ENCODE peak calls at places on chromosomes 3 and 15, in seven cellular contexts. G, S, I, U, O, R and N are unnamed samples.
A peak's percentile ranks its signal among the peaks of the same experiment; 100 is the strongest.

GRCh38 chr3:25365636-25366035 is 62.4 kb upstream of the RARB start:
- DNase-seq in G (no peak), S (no peak), I (no peak), U (no peak), O (no peak), R (no peak), N (no peak)

GRCh38 chr15:62647195-62647865 is 395.2 kb upstream of the TPM1 start:
- DNase-seq in G (peak; percentile 27), S (no peak), I (no peak), U (peak; percentile 92), O (peak; percentile 50), R (peak; percentile 41), N (peak; percentile 84)

GRCh38 chr3:88151358-88151757 is 1.6 kb downstream of the C3orf38 start:
- DNase-seq in G (no peak), S (no peak), I (no peak), U (no peak), O (no peak), R (no peak), N (no peak)

GRCh38 chr15:52493968-52494367 is 34.7 kb downstream of the MYO5A start:
- DNase-seq in G (no peak), S (no peak), I (no peak), U (no peak), O (no peak), R (no peak), N (no peak)

GRCh38 chr15:92843819-92844218 is 56.3 kb upstream of the CHD2 start:
- DNase-seq in G (no peak), S (no peak), I (no peak), U (no peak), O (no peak), R (no peak), N (peak; percentile 92)

GRCh38 chr3:108125550-108126071 is 34.8 kb upstream of the CD47 start:
- DNase-seq in G (no peak), S (no peak), I (peak; percentile 35), U (no peak), O (no peak), R (no peak), N (no peak)

GRCh38 chr3:109132801-109133473 is 3.6 kb upstream of the C3orf85 start:
- DNase-seq in G (no peak), S (no peak), I (no peak), U (no peak), O (no peak), R (peak; percentile 21), N (no peak)

GRCh38 chr15:92981333-92981732 is 81.2 kb downstream of the CHD2 start:
- DNase-seq in G (no peak), S (no peak), I (no peak), U (peak; percentile 28), O (no peak), R (no peak), N (no peak)

GRCh38 chr15:51121631-51122225 is 27.0 kb upstream of the TNFAIP8L3 start:
- DNase-seq in G (no peak), S (no peak), I (no peak), U (no peak), O (no peak), R (no peak), N (no peak)

GRCh38 chr15:85793641-85794597 is 806 bp downstream of the KLHL25 start:
- DNase-seq in G (peak; percentile 48), S (peak; percentile 36), I (no peak), U (no peak), O (peak; percentile 40), R (peak; percentile 70), N (peak; percentile 45)

GRCh38 chr3:62375655-62376054 is 2.3 kb upstream of the FEZF2 start:
- DNase-seq in G (no peak), S (no peak), I (no peak), U (no peak), O (no peak), R (no peak), N (no peak)

GRCh38 chr3:170368921-170369320 is 11.4 kb downstream of the SKIL start:
- DNase-seq in G (no peak), S (no peak), I (no peak), U (no peak), O (no peak), R (no peak), N (no peak)

GRCh38 chr3:32366638-32367368 is 24.9 kb upstream of the CMTM7 start:
- DNase-seq in G (no peak), S (no peak), I (no peak), U (peak; percentile 21), O (no peak), R (no peak), N (no peak)

GRCh38 chr3:115074502-115074901 is 72.6 kb downstream of the ZBTB20 start:
- DNase-seq in G (no peak), S (no peak), I (no peak), U (no peak), O (peak; percentile 20), R (no peak), N (no peak)

GRCh38 chr15:92603743-92604470 is 51.7 kb downstream of the FAM174B start:
- DNase-seq in G (no peak), S (peak; percentile 58), I (no peak), U (no peak), O (no peak), R (no peak), N (no peak)

GRCh38 chr3:8423307-8423706 is 78.3 kb upstream of the LMCD1 start:
- DNase-seq in G (no peak), S (no peak), I (no peak), U (no peak), O (no peak), R (no peak), N (no peak)

GRCh38 chr3:8888296-8888915 is 74.9 kb downstream of the RAD18 start:
- DNase-seq in G (no peak), S (no peak), I (no peak), U (no peak), O (no peak), R (no peak), N (no peak)

GRCh38 chr3:148950806-148951205 is 40.5 kb upstream of the GYG1 start:
- DNase-seq in G (no peak), S (no peak), I (no peak), U (peak; percentile 15), O (peak; percentile 60), R (no peak), N (no peak)

GRCh38 chr3:169634618-169635236 is 28.8 kb downstream of the MECOM start:
- DNase-seq in G (no peak), S (no peak), I (no peak), U (no peak), O (no peak), R (peak; percentile 58), N (no peak)

GRCh38 chr15:79872358-79873017 is 24.3 kb downstream of the MTHFS start:
- DNase-seq in G (no peak), S (no peak), I (peak; percentile 18), U (no peak), O (peak; percentile 74), R (no peak), N (no peak)

GRCh38 chr15:70617076-70617910 is 146.1 kb downstream of the UACA start:
- DNase-seq in G (no peak), S (no peak), I (no peak), U (no peak), O (no peak), R (no peak), N (no peak)

GRCh38 chr3:107525954-107526305 is 3.2 kb downstream of the BBX start:
- DNase-seq in G (no peak), S (no peak), I (no peak), U (no peak), O (no peak), R (no peak), N (no peak)

GRCh38 chr3:58058654-58059263 is 50.5 kb downstream of the FLNB start:
- DNase-seq in G (no peak), S (no peak), I (no peak), U (no peak), O (no peak), R (no peak), N (no peak)

GRCh38 chr3:139935866-139936817 is 1.2 kb downstream of the CLSTN2 start:
- DNase-seq in G (peak; percentile 56), S (peak; percentile 47), I (no peak), U (no peak), O (peak; percentile 39), R (peak; percentile 58), N (peak; percentile 62)

DNA sequence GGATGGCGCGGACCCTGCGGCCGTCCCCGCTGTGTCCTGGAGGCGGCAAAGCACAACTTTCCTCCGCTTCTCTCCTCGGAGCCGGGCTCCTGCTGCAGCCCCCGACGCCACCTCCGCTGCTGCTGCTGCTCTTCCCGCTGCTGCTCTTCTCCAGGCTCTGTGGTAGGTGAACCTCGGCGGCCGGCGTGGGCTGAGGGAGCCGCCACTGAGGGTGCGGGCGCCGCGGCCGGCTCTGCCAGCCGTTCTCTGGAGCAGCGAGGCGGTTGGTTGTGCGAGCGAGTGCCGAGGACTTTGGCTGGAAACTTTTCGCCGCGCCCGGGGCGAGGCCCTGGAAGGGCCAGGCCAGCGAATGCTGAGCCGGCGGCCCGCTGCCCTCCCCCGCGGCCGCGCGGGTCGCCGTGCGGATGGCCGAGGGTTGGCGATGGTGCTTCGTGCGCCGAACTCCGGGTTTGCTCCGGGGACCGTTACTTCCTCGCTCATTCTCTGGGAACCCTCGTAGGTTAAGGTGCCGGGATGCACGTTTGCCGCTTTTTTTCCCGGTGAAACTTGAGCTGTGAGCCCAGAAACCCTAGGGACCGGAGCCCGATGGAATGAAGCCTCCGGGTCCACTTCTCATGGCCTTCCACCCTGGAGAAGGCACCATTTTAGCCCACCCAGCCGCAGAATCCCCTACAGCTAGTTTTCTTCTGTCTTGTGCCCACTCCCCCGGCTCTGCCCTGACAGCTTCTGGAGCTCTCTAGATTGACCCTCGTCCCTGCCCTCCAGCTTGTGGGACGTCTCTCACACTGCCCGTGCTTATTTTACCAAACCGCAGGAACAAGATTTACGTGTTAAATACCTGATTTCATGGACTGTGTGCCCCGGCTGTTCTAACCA is 638 bp downstream of the NECTIN3 start:
- DNase-seq in G (peak; percentile 36), S (peak; percentile 34), I (no peak), U (no peak), O (no peak), R (peak; percentile 53), N (peak; percentile 66)
- H3K27ac ChIP-seq in G (peak overlapping the region; percentile 92), S (peak overlapping the region; percentile 86), I (no peak overlapping the region), U (peak overlapping the region; percentile 96), O (peak overlapping the region; percentile 93), R (peak overlapping the region; percentile 70), N (peak overlapping the region; percentile 90)

DNA sequence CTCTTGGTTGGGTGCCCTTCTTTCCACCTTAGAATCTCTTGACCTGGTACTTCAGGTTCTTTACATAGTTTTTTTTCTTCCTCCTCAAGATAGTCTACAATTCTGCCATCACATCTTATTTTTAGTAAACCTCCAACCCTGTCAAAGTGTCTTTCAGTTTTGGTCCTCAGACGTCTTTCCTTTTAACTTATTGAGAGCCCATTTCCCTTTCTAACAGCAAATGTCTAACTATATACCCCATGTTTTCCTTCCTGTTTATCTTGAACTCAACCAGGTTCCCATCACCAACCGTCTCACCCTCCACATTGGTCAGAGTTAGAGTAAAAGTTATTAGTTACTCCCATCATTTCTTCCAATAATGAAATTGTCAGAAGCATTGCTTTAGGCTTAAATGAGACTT is 10.4 kb downstream of the KBTBD12 start:
- DNase-seq in G (no peak), S (no peak), I (no peak), U (no peak), O (no peak), R (no peak), N (no peak)
- H3K27ac ChIP-seq in G (no peak overlapping the region), S (no peak overlapping the region), I (no peak overlapping the region), U (no peak overlapping the region), O (no peak overlapping the region), R (no peak overlapping the region), N (no peak overlapping the region)

GRCh38 chr15:67945951-67946700 is 106.3 kb upstream of the RNU6-1 start:
- DNase-seq in G (peak; percentile 60), S (no peak), I (no peak), U (no peak), O (peak; percentile 99), R (no peak), N (peak; percentile 79)
- H3K27ac ChIP-seq in G (peak overlapping the region; percentile 89), S (peak overlapping the region; percentile 73), I (no peak overlapping the region), U (no peak overlapping the region), O (peak overlapping the region; percentile 69), R (no peak overlapping the region), N (no peak overlapping the region)

GRCh38 chr3:71075481-71075880 is 508.0 kb downstream of the FOXP1 start:
- DNase-seq in G (no peak), S (no peak), I (no peak), U (no peak), O (no peak), R (no peak), N (no peak)
- H3K27ac ChIP-seq in G (no peak overlapping the region), S (no peak overlapping the region), I (no peak overlapping the region), U (no peak overlapping the region), O (no peak overlapping the region), R (no peak overlapping the region), N (no peak overlapping the region)